ENCODE peak calls at places on chromosomes 1 and 21, in four cellular contexts. One of them, this sample, is unnamed.

GRCh38 chr1:243230914-243231313 is 24.2 kb downstream of the CEP170 start:
- DNase-seq in lung microvascular endothelial cell: peak; percentile 32
- DNase-seq in HS-5: no peak
- DNase-seq in WERI-Rb-1: no peak
- DNase-seq in this sample: no peak

GRCh38 chr1:2148691-2149090 is 45.9 kb downstream of the FAAP20 start:
- DNase-seq in WERI-Rb-1: no peak
- DNase-seq in lung microvascular endothelial cell: peak; percentile 64
- DNase-seq in HS-5: no peak
- DNase-seq in this sample: no peak

GRCh38 chr1:41540886-41541591 is 56.6 kb upstream of the EDN2 start:
- DNase-seq in WERI-Rb-1: no peak
- DNase-seq in lung microvascular endothelial cell: peak; percentile 11
- DNase-seq in HS-5: no peak
- DNase-seq in this sample: no peak

GRCh38 chr1:11764519-11764918 is 2.5 kb downstream of the C1orf167 start:
- DNase-seq in HS-5: no peak
- DNase-seq in lung microvascular endothelial cell: no peak
- DNase-seq in WERI-Rb-1: peak; percentile 41
- DNase-seq in this sample: no peak

GRCh38 chr1:20426923-20427322 is 59.1 kb downstream of the CAMK2N1 start:
- DNase-seq in HS-5: peak; percentile 86
- DNase-seq in lung microvascular endothelial cell: no peak
- DNase-seq in WERI-Rb-1: no peak
- DNase-seq in this sample: peak; percentile 30

GRCh38 chr1:177780096-177780700 is 189.7 kb downstream of the SEC16B start:
- DNase-seq in lung microvascular endothelial cell: peak; percentile 48
- DNase-seq in HS-5: peak; percentile 46
- DNase-seq in WERI-Rb-1: peak; percentile 45
- DNase-seq in this sample: no peak

GRCh38 chr1:210360852-210361477 is 32.3 kb downstream of the HHAT start:
- DNase-seq in WERI-Rb-1: no peak
- DNase-seq in HS-5: no peak
- DNase-seq in lung microvascular endothelial cell: peak; percentile 23
- DNase-seq in this sample: no peak

GRCh38 chr21:37770496-37770895 is 145.8 kb downstream of the KCNJ6 start:
- DNase-seq in WERI-Rb-1: no peak
- DNase-seq in lung microvascular endothelial cell: no peak
- DNase-seq in HS-5: no peak
- DNase-seq in this sample: no peak

GRCh38 chr1:8121261-8122159 is 95.4 kb upstream of the ERRFI1 start:
- DNase-seq in WERI-Rb-1: no peak
- DNase-seq in HS-5: no peak
- DNase-seq in lung microvascular endothelial cell: peak; percentile 60
- DNase-seq in this sample: no peak

GRCh38 chr1:94050263-94050662 is 70.7 kb downstream of the ABCA4 start:
- DNase-seq in WERI-Rb-1: no peak
- DNase-seq in lung microvascular endothelial cell: no peak
- DNase-seq in HS-5: peak; percentile 68
- DNase-seq in this sample: no peak

GRCh38 chr1:154956557-154956956 is 658 bp upstream of the PBXIP1 start:
- DNase-seq in WERI-Rb-1: peak; percentile 76
- DNase-seq in HS-5: no peak
- DNase-seq in lung microvascular endothelial cell: peak; percentile 16
- DNase-seq in this sample: no peak

GRCh38 chr1:98322966-98323365 is 338.6 kb upstream of the SNX7 start:
- DNase-seq in lung microvascular endothelial cell: no peak
- DNase-seq in WERI-Rb-1: no peak
- DNase-seq in HS-5: no peak
- DNase-seq in this sample: no peak

GRCh38 chr1:111778541-111779051 is 22.9 kb downstream of the DDX20 start:
- DNase-seq in WERI-Rb-1: no peak
- DNase-seq in HS-5: peak; percentile 49
- DNase-seq in lung microvascular endothelial cell: peak; percentile 32
- DNase-seq in this sample: no peak

GRCh38 chr1:110928904-110929303 is 34.8 kb downstream of the LRIF1 start:
- DNase-seq in lung microvascular endothelial cell: no peak
- DNase-seq in WERI-Rb-1: no peak
- DNase-seq in HS-5: no peak
- DNase-seq in this sample: no peak

GRCh38 chr1:3070654-3071506 is 1.9 kb downstream of the PRDM16 start:
- DNase-seq in WERI-Rb-1: no peak
- DNase-seq in lung microvascular endothelial cell: peak; percentile 12
- DNase-seq in HS-5: no peak
- DNase-seq in this sample: no peak

GRCh38 chr1:31617218-31617916 is at the start of gene HCRTR1:
- DNase-seq in lung microvascular endothelial cell: peak; percentile 27
- DNase-seq in WERI-Rb-1: no peak
- DNase-seq in HS-5: no peak
- DNase-seq in this sample: no peak

GRCh38 chr1:58434587-58434986 is 111.9 kb downstream of the OMA1 start:
- DNase-seq in lung microvascular endothelial cell: no peak
- DNase-seq in WERI-Rb-1: no peak
- DNase-seq in HS-5: no peak
- DNase-seq in this sample: no peak

GRCh38 chr1:79193211-79194079 is 186.9 kb upstream of the ADGRL4 start:
- DNase-seq in WERI-Rb-1: no peak
- DNase-seq in lung microvascular endothelial cell: peak; percentile 70
- DNase-seq in HS-5: peak; percentile 15
- DNase-seq in this sample: no peak

GRCh38 chr1:231694465-231695077 is 68.0 kb downstream of the DISC1 start:
- DNase-seq in lung microvascular endothelial cell: no peak
- DNase-seq in WERI-Rb-1: peak; percentile 56
- DNase-seq in HS-5: no peak
- DNase-seq in this sample: no peak

GRCh38 chr1:110239491-110240430 is 29.6 kb downstream of the KCNC4 start:
- DNase-seq in lung microvascular endothelial cell: no peak
- DNase-seq in WERI-Rb-1: no peak
- DNase-seq in HS-5: no peak
- DNase-seq in this sample: no peak

GRCh38 chr1:53073899-53074311 is 11.9 kb downstream of the PODN start:
- DNase-seq in HS-5: no peak
- DNase-seq in lung microvascular endothelial cell: no peak
- DNase-seq in WERI-Rb-1: peak; percentile 84
- DNase-seq in this sample: no peak

GRCh38 chr1:60960846-60961542 is 121.4 kb upstream of the NFIA start:
- DNase-seq in lung microvascular endothelial cell: peak; percentile 94
- DNase-seq in HS-5: no peak
- DNase-seq in WERI-Rb-1: no peak
- DNase-seq in this sample: no peak

GRCh38 chr1:11851171-11851570 is 3.6 kb upstream of the NPPA start:
- DNase-seq in HS-5: no peak
- DNase-seq in lung microvascular endothelial cell: no peak
- DNase-seq in WERI-Rb-1: no peak
- DNase-seq in this sample: no peak

GRCh38 chr1:86912501-86912900 is 1.4 kb downstream of the SELENOF start:
- DNase-seq in HS-5: no peak
- DNase-seq in lung microvascular endothelial cell: no peak
- DNase-seq in WERI-Rb-1: no peak
- DNase-seq in this sample: no peak

GRCh38 chr1:78840447-78841251 is 165.9 kb downstream of the ADGRL4 start:
- DNase-seq in WERI-Rb-1: peak; percentile 11
- DNase-seq in lung microvascular endothelial cell: no peak
- DNase-seq in HS-5: no peak
- DNase-seq in this sample: no peak